ENCODE peak calls at places on chromosome 19, in ten cellular contexts. G, B, X, R, T, L, J, U, C and E are unnamed samples.

GRCh38 chr19:3942790-3943409 is 10.0 kb downstream of the NMRK2 start:
- DNase-seq in G (peak), B (no peak), L (no peak), C (no peak), U (no peak), R (no peak), T (peak), X (peak), J (no peak), E (no peak)

GRCh38 chr19:13794388-13794751 is 873 bp upstream of the ZSWIM4 start:
- DNase-seq in J (peak), L (no peak), T (peak), R (peak), U (peak), B (no peak), G (peak), X (peak), C (no peak), E (no peak)

GRCh38 chr19:28290963-28291657 is 921.8 kb downstream of the UQCRFS1 start:
- DNase-seq in U (no peak), L (no peak), B (no peak), J (no peak), T (no peak), X (no peak), G (no peak), C (no peak), R (no peak), E (no peak)

GRCh38 chr19:55198651-55199050 is 10.7 kb downstream of the PTPRH start:
- DNase-seq in B (no peak), T (no peak), R (no peak), U (no peak), C (no peak), X (no peak), L (no peak), G (no peak), J (no peak), E (no peak)

GRCh38 chr19:2694196-2694595 is 8.3 kb downstream of the GNG7 start:
- DNase-seq in X (no peak), R (no peak), B (no peak), J (no peak), T (no peak), U (no peak), C (no peak), L (no peak), G (no peak), E (no peak)

GRCh38 chr19:16398530-16399241 is 73.1 kb downstream of the EPS15L1 start:
- DNase-seq in J (no peak), T (no peak), C (no peak), B (no peak), U (peak), G (no peak), X (peak), L (no peak), R (no peak), E (no peak)

GRCh38 chr19:11763611-11764010 is 3.2 kb upstream of the ZNF441 start:
- DNase-seq in U (no peak), G (no peak), T (no peak), X (no peak), R (no peak), J (no peak), L (no peak), B (no peak), C (no peak), E (no peak)

GRCh38 chr19:14526423-14526822 is 3.0 kb upstream of the TECR start:
- DNase-seq in R (no peak), U (no peak), B (no peak), G (no peak), X (no peak), T (no peak), L (no peak), C (no peak), J (no peak), E (no peak)

GRCh38 chr19:55181740-55182139 is 1.7 kb upstream of the SYT5 start:
- DNase-seq in B (no peak), L (no peak), U (no peak), C (no peak), T (no peak), R (no peak), X (no peak), J (no peak), G (no peak), E (no peak)

GRCh38 chr19:33547676-33548075 is 26.1 kb upstream of the PEPD start:
- DNase-seq in X (no peak), U (no peak), J (no peak), B (no peak), L (no peak), T (no peak), R (no peak), C (no peak), G (no peak), E (no peak)

GRCh38 chr19:13629687-13630357 is 123.5 kb upstream of the CACNA1A start:
- DNase-seq in U (peak), B (no peak), G (peak), X (no peak), C (no peak), T (peak), R (no peak), J (peak), L (no peak), E (no peak)

GRCh38 chr19:1945899-1946298 is 4.9 kb downstream of the CSNK1G2 start:
- DNase-seq in X (no peak), R (no peak), B (peak), U (no peak), L (peak), C (peak), J (peak), T (peak), G (no peak), E (peak)

GRCh38 chr19:2796659-2797266 is 11.5 kb downstream of the THOP1 start:
- DNase-seq in G (no peak), R (no peak), J (no peak), C (no peak), X (peak), T (no peak), U (no peak), L (no peak), B (no peak), E (no peak)

GRCh38 chr19:16369664-16370576 is 45.3 kb downstream of the KLF2 start:
- DNase-seq in L (no peak), X (no peak), T (no peak), G (no peak), J (no peak), C (no peak), U (no peak), R (no peak), B (no peak), E (no peak)

GRCh38 chr19:11624064-11624463 is 26.8 kb downstream of the ZNF627 start:
- DNase-seq in T (peak), J (no peak), U (peak), B (no peak), C (no peak), G (peak), L (no peak), X (no peak), R (peak), E (no peak)

GRCh38 chr19:1672038-1672768 is 19.8 kb upstream of the TCF3 start:
- DNase-seq in R (no peak), T (peak), C (peak), U (peak), G (no peak), J (peak), L (peak), X (no peak), B (peak), E (no peak)

GRCh38 chr19:14089412-14089661 is 1.2 kb downstream of the SAMD1 start:
- DNase-seq in X (no peak), J (no peak), B (no peak), R (no peak), U (peak), G (no peak), T (peak), L (no peak), C (no peak), E (no peak)

GRCh38 chr19:50500060-50500752 is 10.8 kb downstream of the JOSD2 start:
- DNase-seq in J (no peak), G (no peak), C (peak), U (no peak), T (no peak), R (no peak), X (peak), L (peak), B (no peak), E (no peak)

GRCh38 chr19:36115453-36116343 is at the start of gene TBCB:
- DNase-seq in X (peak), R (peak), T (no peak), G (peak), J (peak), U (peak), L (no peak), C (peak), B (peak), E (peak)

GRCh38 chr19:28472843-28473242 is 740.1 kb downstream of the UQCRFS1 start:
- DNase-seq in R (no peak), U (no peak), X (peak), C (no peak), T (no peak), G (no peak), B (no peak), J (no peak), L (no peak), E (no peak)

DNA sequence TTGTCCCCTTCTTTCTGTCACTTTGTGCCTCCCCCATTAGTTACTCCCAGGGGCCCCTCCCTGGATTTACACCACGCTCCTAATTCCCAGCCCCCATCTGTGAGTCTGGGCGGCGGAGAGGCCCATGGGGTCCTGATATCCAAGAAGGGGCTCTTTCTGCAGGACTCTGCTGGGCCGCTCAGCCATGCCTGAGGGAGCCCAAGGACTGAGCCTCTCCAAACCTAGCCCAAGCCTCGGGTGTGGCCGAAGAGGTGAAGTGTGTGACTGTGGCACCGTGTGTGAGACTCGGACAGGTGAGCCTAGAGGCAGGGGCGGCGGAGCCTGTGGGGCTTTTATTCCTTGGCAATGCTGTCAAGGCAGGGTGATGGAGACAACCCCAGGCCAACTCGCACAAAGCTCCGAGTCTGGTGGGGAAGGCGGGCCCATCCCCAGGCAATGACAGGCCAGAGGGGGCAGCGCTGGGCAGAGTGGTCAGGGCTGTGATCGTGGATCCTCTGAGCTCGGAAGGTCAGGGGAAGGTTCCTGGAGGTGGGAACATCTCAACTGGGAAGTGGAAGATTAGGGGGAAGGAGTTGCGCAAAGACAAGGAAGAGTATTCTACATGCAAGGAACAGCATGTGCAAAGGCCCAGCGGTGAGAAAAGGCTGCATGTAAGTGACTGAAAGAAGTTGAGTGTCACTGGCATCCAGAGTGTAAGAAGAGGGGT is 1.6 kb downstream of the PLEKHG2 start:
- DNase-seq in C (peak), B (peak), R (no peak), J (no peak), L (peak), T (no peak), G (no peak), X (no peak), U (no peak), E (no peak)
- TF ChIP-seq CTCF in C (no peak), B (peak), R (peak), J (no peak), L (peak), T (peak), G (peak), X (no peak), U (peak), E (peak)

GRCh38 chr19:17419491-17420266 is at the start of gene MVB12A:
- DNase-seq in R (peak), C (peak), B (peak), J (peak), T (peak), L (peak), G (peak), U (peak), X (peak), E (peak)
- TF ChIP-seq CTCF in R (no peak), C (no peak), B (no peak), J (no peak), T (no peak), L (no peak), G (no peak), U (no peak), X (no peak), E (no peak)

DNA sequence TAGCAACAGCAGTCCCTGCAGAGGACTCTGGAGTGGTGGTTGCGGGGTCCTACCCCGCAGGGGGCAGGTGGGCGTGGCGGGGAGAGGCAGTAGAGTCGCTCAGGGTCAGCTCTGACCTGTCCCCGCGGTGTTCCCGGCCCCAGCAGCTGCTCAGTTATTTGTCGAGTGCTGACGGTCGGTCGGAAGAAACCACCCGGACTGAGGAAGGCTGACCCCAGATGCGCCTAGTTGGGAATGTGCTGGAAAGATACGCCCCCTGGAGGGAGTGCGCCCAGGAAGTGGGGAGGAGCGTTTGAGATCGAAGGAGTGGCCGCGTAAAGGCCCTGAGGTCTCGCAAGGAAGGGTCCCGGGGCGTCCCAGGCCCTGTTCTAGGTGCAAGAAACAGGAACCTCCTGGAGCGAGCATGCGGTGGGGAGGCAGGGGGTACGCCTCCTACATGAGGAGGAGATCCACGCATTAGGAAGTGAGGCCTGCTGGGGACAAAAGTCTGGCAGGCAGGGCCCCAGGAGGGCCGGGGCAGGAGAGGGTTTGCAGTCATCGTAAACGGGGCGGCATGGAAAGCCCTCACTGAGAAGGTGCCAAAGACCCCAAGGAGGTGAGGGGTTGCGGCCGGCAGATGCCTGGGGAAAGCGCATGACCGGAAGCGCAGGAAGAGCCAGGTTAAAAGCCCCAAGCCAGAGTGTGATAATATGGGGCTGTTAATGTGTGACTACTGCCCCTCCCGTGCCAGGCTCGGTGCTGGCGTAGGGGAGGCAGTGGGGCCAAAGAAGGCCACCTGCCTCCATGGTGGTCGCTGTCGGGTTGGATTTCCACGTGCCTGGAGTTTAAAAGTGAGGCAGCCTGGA is 9.1 kb downstream of the CCDC8 start:
- DNase-seq in J (no peak), T (peak), B (peak), U (peak), X (peak), C (peak), G (peak), R (no peak), L (peak), E (no peak)
- TF ChIP-seq CTCF in J (peak), T (peak), B (peak), U (peak), X (no peak), C (no peak), G (no peak), R (no peak), L (peak), E (no peak)

DNA sequence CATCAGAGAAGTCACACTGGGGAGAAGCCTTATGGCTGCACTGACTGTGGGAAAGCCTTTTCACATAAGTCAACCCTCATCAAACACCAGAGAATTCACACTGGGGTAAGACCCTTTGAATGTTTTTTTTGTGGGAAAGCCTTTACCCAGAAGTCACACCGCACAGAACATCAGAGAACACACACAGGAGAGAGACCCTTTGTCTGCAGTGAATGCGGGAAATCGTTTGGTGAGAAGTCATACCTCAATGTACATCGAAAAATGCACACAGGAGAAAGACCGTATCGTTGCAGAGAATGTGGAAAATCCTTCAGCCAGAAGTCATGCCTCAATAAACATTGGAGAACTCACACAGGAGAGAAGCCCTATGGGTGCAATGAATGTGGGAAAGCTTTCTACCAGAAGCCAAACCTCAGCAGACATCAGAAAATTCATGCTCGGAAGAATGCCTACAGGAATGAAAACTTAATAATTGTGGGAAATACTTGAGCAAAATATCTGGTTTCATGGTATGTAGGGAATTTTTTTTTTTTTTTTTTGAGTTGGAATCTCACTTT is 30.7 kb downstream of the ZNF793 start:
- DNase-seq in R (no peak), U (no peak), C (no peak), J (no peak), G (peak), L (no peak), B (no peak), T (no peak), X (no peak), E (no peak)
- TF ChIP-seq CTCF in R (no peak), U (no peak), C (no peak), J (no peak), G (no peak), L (no peak), B (no peak), T (no peak), X (no peak), E (no peak)

GRCh38 chr19:49344516-49345423 is 9.6 kb downstream of the CD37 start:
- DNase-seq in L (no peak), R (no peak), C (no peak), J (no peak), G (no peak), U (no peak), T (no peak), X (no peak), B (no peak), E (no peak)
- TF ChIP-seq CTCF in L (no peak), R (no peak), C (no peak), J (no peak), G (no peak), U (no peak), T (no peak), X (no peak), B (no peak), E (no peak)

GRCh38 chr19:23328211-23328610 is 67.1 kb downstream of the ZNF91 start:
- DNase-seq in U (no peak), X (no peak), C (no peak), T (no peak), B (no peak), G (no peak), L (no peak), R (no peak), J (no peak), E (no peak)
- TF ChIP-seq CTCF in U (no peak), X (no peak), C (no peak), T (no peak), B (no peak), G (no peak), L (no peak), R (no peak), J (no peak), E (no peak)

GRCh38 chr19:6099633-6100032 is 10.7 kb downstream of the RFX2 start:
- DNase-seq in L (no peak), B (no peak), G (no peak), C (no peak), X (no peak), R (no peak), U (no peak), T (no peak), J (no peak), E (no peak)

GRCh38 chr19:6099037-6099436 is 11.3 kb downstream of the RFX2 start:
- DNase-seq in B (no peak), X (no peak), R (no peak), J (no peak), T (no peak), U (no peak), G (no peak), C (no peak), L (no peak), E (no peak)

GRCh38 chr19:6101291-6101690 is 9.0 kb downstream of the RFX2 start:
- DNase-seq in X (no peak), U (peak), G (no peak), B (no peak), R (no peak), L (no peak), C (no peak), J (no peak), T (no peak), E (no peak)

GRCh38 chr19:6101991-6102390 is 8.3 kb downstream of the RFX2 start:
- DNase-seq in L (no peak), R (no peak), J (no peak), T (no peak), X (no peak), G (no peak), C (no peak), B (no peak), U (no peak), E (no peak)

GRCh38 chr19:6100284-6100915 is 9.9 kb downstream of the RFX2 start:
- DNase-seq in G (no peak), R (no peak), T (no peak), B (no peak), U (no peak), C (no peak), J (no peak), X (peak), L (no peak), E (no peak)
- TF ChIP-seq CTCF in G (no peak), R (no peak), T (no peak), B (no peak), U (no peak), C (no peak), J (no peak), X (no peak), L (no peak), E (no peak)

DNA sequence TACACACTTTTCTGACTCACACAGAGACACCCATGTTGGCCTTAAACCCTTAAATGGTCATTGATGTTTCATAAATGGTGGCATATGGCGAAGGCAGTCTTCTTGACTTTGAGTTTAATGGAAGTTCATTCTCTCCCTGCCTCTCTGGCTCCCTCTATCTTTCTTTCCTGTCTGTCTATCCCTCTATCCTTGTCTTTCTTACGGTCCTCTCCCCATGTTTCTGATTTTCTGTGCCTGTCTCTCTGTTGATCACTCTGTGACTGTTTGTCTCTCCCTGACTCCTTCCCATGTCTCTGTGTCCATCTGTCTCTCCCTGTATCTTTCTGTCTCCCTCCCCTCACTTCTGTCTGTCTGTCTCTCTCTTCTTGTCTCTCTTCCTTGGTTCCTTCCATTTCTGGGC is 43.2 kb upstream of the SHKBP1 start:
- DNase-seq in R (no peak), L (no peak), T (no peak), J (no peak), G (no peak), B (peak), C (no peak), X (no peak), U (no peak), E (no peak)
- TF ChIP-seq CTCF in R (peak), L (no peak), T (peak), J (no peak), G (peak), B (peak), C (no peak), X (no peak), U (peak), E (peak)

DNA sequence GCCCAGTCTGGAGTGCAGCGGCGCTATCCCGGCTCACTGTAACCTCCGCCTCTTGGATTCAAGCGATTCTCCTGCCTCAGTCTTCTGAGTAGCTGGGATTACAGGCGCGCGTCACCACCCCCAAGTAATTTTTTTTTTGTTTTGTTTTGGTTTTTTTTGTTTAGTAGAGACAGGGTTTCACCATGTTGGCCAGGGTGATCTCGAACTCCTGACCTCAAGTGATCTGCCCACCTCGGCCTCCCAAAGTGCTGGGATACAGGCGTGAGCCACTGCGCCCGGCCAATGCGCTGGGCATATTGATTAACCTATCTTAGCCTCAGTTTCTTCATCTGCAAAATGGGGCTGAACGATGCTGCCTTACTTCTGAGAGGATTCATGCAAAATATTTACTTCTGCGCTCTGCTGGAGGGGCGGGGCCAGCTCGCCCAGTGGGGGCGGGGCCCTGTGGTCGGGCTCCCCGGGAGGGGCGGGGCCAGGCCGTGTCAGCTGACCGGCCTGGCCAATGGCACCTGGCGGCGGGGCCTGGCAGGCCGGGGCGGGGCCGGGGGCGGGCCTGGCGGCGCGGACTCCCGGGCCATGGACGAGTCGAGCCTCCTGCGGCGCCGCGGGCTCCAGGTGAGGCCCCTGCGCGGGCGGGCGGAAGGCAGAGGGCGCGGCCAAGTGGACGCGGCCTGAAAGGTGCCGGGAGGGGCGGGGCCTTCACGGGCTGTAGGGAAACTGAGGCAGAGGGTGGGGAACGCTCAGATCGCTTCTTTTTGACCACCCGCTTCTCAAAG is at the start of gene MAST3:
- DNase-seq in U (peak), J (peak), X (peak), B (peak), C (peak), R (peak), T (peak), G (peak), L (peak), E (peak)
- TF ChIP-seq CTCF in U (no peak), J (no peak), X (no peak), B (no peak), C (no peak), R (no peak), T (no peak), G (no peak), L (no peak), E (no peak)